ENCODE peak calls at places on chromosomes 7 and 10, in seven cellular contexts. Q is Peyer's patch; J is heart left ventricle; H is hepatocyte; K is OCI-LY7; X is SJCRH30; O is CD8-positive, alpha-beta memory T cell. B is an unnamed sample. For H3K36me3 and H3K4me1, the result is how much of the 10 kb centered on the place peaks cover.

GRCh38 chr10:6383099-6383812 is 180.5 kb downstream of the PFKFB3 start:
- DNase-seq in O (no peak), J (no peak), K (no peak), H (peak), X (no peak), Q (no peak), B (no peak)

GRCh38 chr10:17214991-17215781 is 12.9 kb upstream of the VIM start:
- DNase-seq in K (no peak), O (no peak), J (no peak), X (peak), Q (no peak), H (no peak), B (no peak)

GRCh38 chr10:29451946-29452345 is 163.1 kb downstream of the LYZL1 start:
- DNase-seq in K (no peak), J (no peak), X (no peak), O (no peak), H (no peak), Q (no peak), B (no peak)

GRCh38 chr7:106041140-106041717 is 70.9 kb downstream of the SYPL1 start:
- DNase-seq in O (peak), K (peak), J (no peak), H (peak), Q (no peak), X (peak), B (no peak)

GRCh38 chr7:27238979-27239779 is 3.4 kb upstream of the EVX1 start:
- DNase-seq in X (no peak), K (no peak), O (no peak), H (peak), Q (no peak), J (no peak), B (no peak)

GRCh38 chr7:98051118-98051744 is 55.4 kb upstream of the LMTK2 start:
- DNase-seq in K (peak), J (no peak), O (peak), Q (peak), X (no peak), H (peak), B (peak)

GRCh38 chr10:80477-81105 is 31.5 kb upstream of the TUBB8 start:
- DNase-seq in J (peak), X (no peak), H (no peak), O (no peak), Q (no peak), K (no peak), B (no peak)

GRCh38 chr7:98086231-98086855 is 20.3 kb upstream of the LMTK2 start:
- DNase-seq in X (no peak), Q (peak), O (no peak), K (no peak), J (no peak), H (peak), B (no peak)

GRCh38 chr10:123117644-123118409 is 17.9 kb upstream of the HMX3 start:
- DNase-seq in O (no peak), H (no peak), K (no peak), X (no peak), J (no peak), Q (no peak), B (no peak)

GRCh38 chr10:11005626-11006427 is 11.8 kb upstream of the CELF2 start:
- DNase-seq in O (no peak), K (no peak), J (no peak), H (no peak), Q (no peak), X (no peak), B (no peak)

GRCh38 chr10:1968257-1969025 is 231.1 kb upstream of the ADARB2 start:
- DNase-seq in O (no peak), X (no peak), J (no peak), H (no peak), Q (no peak), K (no peak), B (no peak)

GRCh38 chr10:71357792-71358265 is 38.8 kb downstream of the SLC29A3 start:
- DNase-seq in X (no peak), H (peak), K (no peak), Q (no peak), J (no peak), O (no peak), B (no peak)

GRCh38 chr7:22561356-22561755 is 61.4 kb upstream of the STEAP1B start:
- DNase-seq in J (peak), Q (no peak), X (peak), O (no peak), K (no peak), H (peak), B (no peak)

GRCh38 chr7:125670926-125671572 is 741.4 kb upstream of the POT1 start:
- DNase-seq in K (peak), H (peak), X (no peak), O (no peak), Q (no peak), J (no peak), B (no peak)

GRCh38 chr10:43202224-43202656 is 64.0 kb downstream of the CSGALNACT2 start:
- DNase-seq in K (peak), J (peak), H (peak), O (peak), X (no peak), Q (peak), B (peak)

GRCh38 chr7:101913876-101914275 is 96.5 kb downstream of the CUX1 start:
- DNase-seq in Q (no peak), X (no peak), J (no peak), O (no peak), H (no peak), K (no peak), B (no peak)

GRCh38 chr10:110304394-110304779 is 333 bp downstream of the SMNDC1 start:
- DNase-seq in J (no peak), O (no peak), H (peak), X (no peak), K (no peak), Q (no peak), B (no peak)

GRCh38 chr7:154347867-154348266 is 295.7 kb downstream of the DPP6 start:
- DNase-seq in O (no peak), K (no peak), H (no peak), Q (no peak), J (no peak), X (no peak), B (no peak)

GRCh38 chr10:60096761-60097513 is 190.6 kb upstream of the CCDC6 start:
- DNase-seq in Q (no peak), O (no peak), J (no peak), X (no peak), K (no peak), H (peak), B (no peak)

GRCh38 chr10:60098676-60099601 is 192.6 kb upstream of the CCDC6 start:
- DNase-seq in H (no peak), K (peak), O (no peak), X (no peak), Q (no peak), J (no peak), B (no peak)

GRCh38 chr10:60105195-60105812 is 198.9 kb upstream of the CCDC6 start:
- DNase-seq in Q (no peak), X (no peak), O (no peak), H (no peak), J (no peak), K (no peak), B (no peak)

GRCh38 chr10:60101821-60102220 is 195.5 kb upstream of the CCDC6 start:
- DNase-seq in H (no peak), X (no peak), K (no peak), Q (no peak), J (no peak), O (no peak), B (no peak)

GRCh38 chr10:60099998-60100747 is 193.8 kb upstream of the CCDC6 start:
- DNase-seq in H (peak), X (no peak), O (no peak), K (peak), Q (no peak), J (no peak), B (peak)
- H3K27ac ChIP-seq in H (no peak), X (no peak), O (no peak), K (no peak), Q (no peak), J (no peak), B (no peak)

DNA sequence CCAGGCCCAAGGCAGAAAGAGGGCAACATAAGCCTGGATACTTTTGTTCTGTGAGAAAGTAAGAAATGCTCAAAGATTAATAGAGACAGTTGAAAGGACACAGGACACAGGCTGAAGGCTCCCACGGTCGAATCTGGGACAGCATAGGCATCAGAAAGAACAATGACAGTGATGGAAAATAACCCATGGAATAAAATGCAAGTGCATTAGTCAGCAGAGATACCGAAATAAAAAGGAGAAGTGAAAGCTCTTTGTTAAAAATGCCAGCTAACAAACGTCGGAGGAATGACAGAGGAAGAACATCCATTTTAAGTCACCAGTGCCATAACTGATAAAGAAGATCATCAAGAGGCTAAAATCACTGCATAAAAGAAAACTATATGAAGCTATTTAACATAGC is 19.7 kb upstream of the AGAP5 start:
- DNase-seq in J (no peak), K (peak), X (no peak), Q (no peak), H (no peak), O (no peak), B (no peak)
- H3K36me3 ChIP-seq in J (half or more), K (half or more), X (half or more), Q (under half), H (under half), O (under half), B (half or more)

DNA sequence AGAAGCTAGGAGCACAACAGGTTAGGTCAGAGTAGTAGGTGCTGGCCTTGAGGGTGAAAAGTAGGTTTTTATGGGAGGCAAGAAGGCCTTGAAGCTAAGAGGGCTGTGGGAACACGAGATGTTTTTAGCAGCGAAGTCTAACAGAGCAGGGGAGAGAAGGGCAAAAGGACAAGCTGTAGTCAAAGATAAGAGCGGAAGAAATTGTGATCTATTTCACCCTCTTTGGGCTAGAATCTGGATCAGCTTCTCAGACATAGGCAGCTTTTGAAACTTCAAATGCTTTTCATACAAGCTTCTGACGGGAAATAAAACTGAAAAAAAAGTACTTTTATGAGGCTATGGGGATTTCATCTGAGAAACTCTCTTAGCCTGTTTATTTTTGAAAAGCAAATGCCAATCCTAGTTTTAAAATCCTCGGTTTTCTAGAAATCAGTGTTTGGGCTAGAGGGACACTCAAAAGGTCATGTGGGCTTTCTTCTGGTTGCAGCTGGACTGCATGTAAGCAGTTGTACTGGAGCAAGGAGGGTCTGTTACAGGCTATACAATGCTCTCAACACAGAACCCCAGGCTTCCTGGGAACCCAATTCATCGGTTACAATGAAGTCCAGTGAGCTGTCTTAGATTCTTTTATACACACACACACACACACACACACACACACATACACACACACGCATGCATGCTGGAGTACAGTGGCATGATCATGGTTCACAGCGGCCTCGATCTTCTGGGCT is 83.5 kb downstream of the RNF216 start:
- DNase-seq in O (no peak), H (no peak), K (no peak), X (no peak), J (no peak), Q (no peak), B (no peak)
- H3K4me1 ChIP-seq in O (half or more), H (half or more), K (under half), X (under half), J (half or more), Q (under half), B (half or more)

GRCh38 chr7:55132550-55132889 is 113.7 kb downstream of the EGFR start:
- DNase-seq in H (no peak), K (no peak), Q (no peak), J (no peak), X (no peak), O (no peak), B (no peak)
- H3K27ac ChIP-seq in H (peak), K (no peak), Q (peak), J (peak), X (peak), O (no peak), B (no peak)

DNA sequence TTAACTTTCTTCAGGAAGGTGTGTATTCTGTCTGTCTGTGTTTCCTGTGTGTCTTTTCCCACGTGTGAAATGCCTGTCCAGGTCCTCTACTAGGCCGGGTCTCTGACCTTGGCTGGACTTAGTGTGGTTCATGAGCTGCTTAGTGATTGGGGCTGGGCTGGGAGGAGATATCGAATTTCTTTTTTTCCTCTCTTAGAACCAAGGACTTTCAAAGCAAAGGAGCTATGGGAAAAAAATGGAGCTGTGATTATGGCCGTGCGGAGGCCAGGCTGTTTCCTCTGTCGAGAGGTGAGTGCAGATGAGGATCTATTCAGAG is 13.8 kb downstream of the PRXL2A start:
- DNase-seq in Q (no peak), K (no peak), J (no peak), O (no peak), X (no peak), H (no peak), B (no peak)
- H3K36me3 ChIP-seq in Q (under half), K (under half), J (under half), O (under half), X (half or more), H (under half), B (under half)

DNA sequence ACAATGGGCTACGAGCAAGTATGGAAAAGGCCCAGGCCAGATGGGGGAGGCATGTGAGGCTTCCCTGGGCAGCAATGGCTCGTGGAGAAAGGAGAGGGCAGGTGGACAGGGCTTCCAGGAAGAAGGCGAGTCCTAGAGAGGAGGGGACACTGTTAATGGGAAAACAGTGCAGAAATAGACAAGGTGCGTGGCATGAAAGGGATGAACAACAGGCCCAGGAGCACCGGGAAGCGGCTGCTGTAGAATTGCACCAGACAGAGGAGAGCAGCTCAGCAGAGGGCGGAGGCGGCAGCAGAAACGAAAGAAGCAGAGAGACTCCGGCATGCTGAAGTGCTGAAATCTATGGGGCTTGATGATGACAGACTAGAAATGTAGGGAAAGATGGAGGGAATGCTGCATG is 102.1 kb downstream of the PIP4K2A start:
- DNase-seq in H (no peak), O (no peak), Q (no peak), X (no peak), J (no peak), K (no peak), B (no peak)
- H3K4me1 ChIP-seq in H (under half), O (half or more), Q (under half), X (under half), J (under half), K (half or more), B (half or more)

GRCh38 chr7:5477723-5478531 is 54.3 kb upstream of the TNRC18 start:
- DNase-seq in O (no peak), X (no peak), K (no peak), J (no peak), H (peak), Q (peak), B (no peak)

GRCh38 chr7:5478568-5479045 is 55.0 kb upstream of the TNRC18 start:
- DNase-seq in X (no peak), K (no peak), J (no peak), Q (peak), O (no peak), H (peak), B (no peak)

GRCh38 chr7:5477126-5477525 is 53.5 kb upstream of the TNRC18 start:
- DNase-seq in H (no peak), J (no peak), K (no peak), O (no peak), X (no peak), Q (no peak), B (no peak)

GRCh38 chr7:5479941-5480517 is 56.4 kb upstream of the TNRC18 start:
- DNase-seq in H (no peak), K (no peak), J (no peak), X (no peak), Q (no peak), O (no peak), B (no peak)

DNA sequence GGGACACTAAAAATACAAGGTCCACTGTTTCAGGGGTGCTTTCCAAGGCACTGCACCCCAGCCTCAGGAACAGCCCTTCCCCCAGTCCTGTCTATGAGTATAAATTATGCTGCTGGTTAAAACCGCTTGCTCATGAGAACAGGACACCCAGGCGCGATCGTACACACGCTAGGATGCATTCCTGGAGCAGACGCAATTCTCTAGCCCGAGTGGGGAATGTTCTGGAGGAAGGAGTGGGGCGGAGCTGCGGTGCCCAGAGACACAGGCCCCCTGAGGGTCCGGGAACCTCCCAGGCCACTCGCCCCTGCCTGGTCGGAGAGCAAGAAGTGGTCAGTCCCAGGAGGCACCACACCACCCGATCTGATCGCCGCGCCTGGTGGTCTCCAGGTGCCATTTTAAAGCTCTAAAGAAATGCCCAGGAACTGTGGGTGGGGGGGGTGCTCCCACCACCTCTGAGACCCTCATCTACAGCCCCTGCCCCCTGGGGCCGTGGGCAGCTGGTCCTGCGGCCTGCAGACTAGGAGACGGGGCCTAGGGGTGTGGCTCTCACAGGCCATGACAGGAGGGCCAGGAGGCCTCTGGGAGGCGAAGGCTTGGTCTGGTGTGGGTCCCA is 55.6 kb upstream of the TNRC18 start:
- DNase-seq in J (no peak), H (peak), X (no peak), O (no peak), K (no peak), Q (no peak), B (no peak)
- H3K27ac ChIP-seq in J (no peak), H (peak), X (no peak), O (no peak), K (no peak), Q (no peak), B (no peak)

DNA sequence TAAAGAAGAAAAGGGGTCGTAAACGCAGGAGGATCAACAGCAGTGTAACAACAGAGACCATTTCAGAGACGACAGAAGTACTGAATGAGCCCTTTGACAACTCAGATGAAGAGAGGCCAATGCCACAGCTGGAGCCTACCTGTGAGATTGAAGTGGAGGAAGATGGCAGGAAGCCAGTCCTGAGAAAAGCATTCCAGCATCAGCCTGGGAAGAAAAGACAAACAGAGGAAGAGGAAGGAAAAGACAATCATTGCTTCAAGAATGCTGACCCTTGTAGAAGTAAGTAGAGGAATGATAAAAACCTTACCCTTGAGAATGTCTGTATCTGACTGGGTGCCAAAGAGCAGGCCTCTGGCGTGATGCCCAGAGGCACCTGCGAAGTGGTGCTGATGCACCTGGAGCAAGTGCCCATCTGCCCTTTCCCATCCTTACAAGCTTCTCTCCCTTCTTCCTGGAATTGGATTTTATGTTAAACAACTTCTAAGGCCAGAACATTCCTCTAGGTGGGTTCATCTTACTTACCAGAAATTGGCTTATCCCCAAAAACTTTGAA is 86.4 kb upstream of the SAMD8 start:
- DNase-seq in Q (no peak), O (no peak), X (no peak), K (no peak), J (no peak), H (no peak), B (no peak)
- H3K36me3 ChIP-seq in Q (under half), O (half or more), X (under half), K (half or more), J (half or more), H (under half), B (half or more)

GRCh38 chr7:18509491-18509890 is 13.9 kb downstream of the HDAC9 start:
- DNase-seq in O (no peak), K (no peak), X (no peak), J (no peak), H (no peak), Q (no peak), B (no peak)

GRCh38 chr7:18508441-18509427 is 13.2 kb downstream of the HDAC9 start:
- DNase-seq in O (no peak), Q (no peak), H (peak), K (no peak), X (peak), J (no peak), B (no peak)

GRCh38 chr7:18511351-18511750 is 15.8 kb downstream of the HDAC9 start:
- DNase-seq in O (no peak), K (no peak), H (no peak), X (no peak), Q (no peak), J (no peak), B (no peak)

GRCh38 chr7:18515067-18515466 is 19.5 kb downstream of the HDAC9 start:
- DNase-seq in Q (no peak), X (no peak), K (no peak), J (no peak), O (no peak), H (no peak), B (no peak)

DNA sequence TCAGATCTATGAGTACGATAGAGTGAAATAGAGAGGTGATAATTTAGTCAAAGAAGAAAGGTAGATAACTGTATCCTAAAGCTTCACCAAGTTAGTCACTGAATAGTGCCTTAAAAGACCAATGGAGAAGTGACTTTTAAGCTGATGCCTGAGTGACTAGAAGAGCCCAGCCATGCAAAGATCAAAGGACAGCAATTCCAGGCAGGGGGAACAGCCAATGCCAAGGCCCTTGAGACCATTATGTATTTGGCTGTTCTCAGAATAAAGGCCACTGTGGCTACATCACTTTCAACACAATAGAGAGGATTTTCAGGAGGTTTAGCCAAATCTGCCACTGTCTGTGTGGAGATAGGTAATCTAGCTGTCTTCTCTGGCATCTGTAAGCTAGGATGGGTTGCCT is 17.8 kb downstream of the HDAC9 start:
- DNase-seq in X (no peak), K (no peak), Q (no peak), J (no peak), H (no peak), O (no peak), B (no peak)
- H3K4me1 ChIP-seq in X (under half), K (half or more), Q (under half), J (under half), H (under half), O (under half), B (under half)

B was measured in CD4-positive, CD25-positive, alpha-beta regulatory T cell.